ENCODE peak calls at places on chromosomes 3 and 15, in five cellular contexts. Z is right atrium auricular region, P is left ventricle myocardium inferior, O is HCT116, A is fibroblast of lung. U is an unnamed sample.

GRCh38 chr3:139394116-139394515 is 4.7 kb upstream of the COPB2 start:
- DNase-seq in O (no peak), P (no peak), A (peak; percentile 22), Z (no peak), U (no peak)

GRCh38 chr3:177934001-177934891 is 602.0 kb upstream of the KCNMB2 start:
- DNase-seq in A (peak; percentile 27), O (no peak), Z (no peak), P (no peak), U (no peak)

GRCh38 chr15:99015677-99016568 is 8.3 kb upstream of the PGPEP1L start:
- DNase-seq in A (peak; percentile 2), P (no peak), Z (no peak), O (no peak), U (no peak)

GRCh38 chr3:186383026-186383993 is 21.3 kb upstream of the DGKG start:
- DNase-seq in P (peak; percentile 29), A (no peak), O (no peak), Z (no peak), U (no peak)

GRCh38 chr15:78033864-78034263 is 43.6 kb downstream of the TBC1D2B start:
- DNase-seq in A (peak; percentile 46), O (no peak), P (no peak), Z (no peak), U (no peak)

GRCh38 chr3:146895026-146895749 is 290.0 kb upstream of the PLSCR5 start:
- DNase-seq in P (no peak), A (peak; percentile 27), O (no peak), Z (no peak), U (no peak)

GRCh38 chr15:39213385-39213840 is 367.5 kb upstream of the THBS1 start:
- DNase-seq in A (peak; percentile 88), P (peak; percentile 29), Z (peak; percentile 67), O (peak; percentile 84), U (no peak)

GRCh38 chr15:77966540-77967290 is 110.8 kb downstream of the TBC1D2B start:
- DNase-seq in P (no peak), O (peak; percentile 38), Z (peak; percentile 65), A (peak; percentile 66), U (peak; percentile 87)

GRCh38 chr3:55490194-55490913 is 3.2 kb upstream of the WNT5A start:
- DNase-seq in A (no peak), Z (no peak), O (no peak), P (no peak), U (no peak)

GRCh38 chr3:106699093-106699492 is 678.1 kb upstream of the CCDC54 start:
- DNase-seq in Z (no peak), A (no peak), P (no peak), O (no peak), U (no peak)

GRCh38 chr3:48432411-48433371 is 2.8 kb upstream of the PLXNB1 start:
- DNase-seq in P (no peak), A (peak; percentile 10), O (peak; percentile 24), Z (no peak), U (peak; percentile 73)

GRCh38 chr15:97745481-97746071 is 214.9 kb upstream of the ARRDC4 start:
- DNase-seq in O (no peak), Z (no peak), A (peak; percentile 6), P (no peak), U (peak; percentile 43)

GRCh38 chr15:66931768-66932633 is 133.4 kb upstream of the SMAD3 start:
- DNase-seq in Z (no peak), P (no peak), A (peak; percentile 34), O (peak; percentile 52), U (peak; percentile 85)

GRCh38 chr15:84944311-84944710 is 37.3 kb upstream of the PDE8A start:
- DNase-seq in O (no peak), P (no peak), A (no peak), Z (no peak), U (no peak)

GRCh38 chr15:76209948-76210347 is 101.3 kb downstream of the ETFA start:
- DNase-seq in A (no peak), P (no peak), Z (no peak), O (no peak), U (no peak)

GRCh38 chr3:42020681-42021307 is 58.9 kb upstream of the ULK4 start:
- DNase-seq in P (no peak), O (no peak), Z (no peak), A (peak; percentile 57), U (peak; percentile 77)

GRCh38 chr3:59809750-59810444 is 760.1 kb upstream of the CFAP20DC start:
- DNase-seq in A (peak; percentile 67), P (no peak), Z (no peak), O (no peak), U (peak; percentile 20)

GRCh38 chr15:71191296-71191695 is 76.0 kb downstream of the THSD4 start:
- DNase-seq in O (no peak), P (no peak), Z (no peak), A (no peak), U (no peak)

GRCh38 chr15:50127255-50127777 is 8.3 kb upstream of the ATP8B4 start:
- DNase-seq in Z (no peak), A (peak; percentile 48), O (no peak), P (no peak), U (no peak)

GRCh38 chr15:40511472-40512133 is 40.8 kb downstream of the CHST14 start:
- DNase-seq in A (peak; percentile 50), O (no peak), Z (no peak), P (peak; percentile 88), U (peak; percentile 80)

GRCh38 chr3:25661694-25662455 is 2.8 kb downstream of the TOP2B start:
- DNase-seq in P (no peak), O (no peak), A (no peak), Z (no peak), U (no peak)

GRCh38 chr3:2765002-2765579 is 345.1 kb downstream of the IL5RA start:
- DNase-seq in P (no peak), Z (no peak), O (no peak), A (no peak), U (no peak)

GRCh38 chr3:186110975-186111974 is 2.4 kb upstream of the ETV5 start:
- DNase-seq in Z (no peak), A (no peak), P (no peak), O (no peak), U (no peak)

GRCh38 chr3:196055683-196056270 is 26.1 kb downstream of the TFRC start:
- DNase-seq in O (no peak), P (no peak), Z (no peak), A (peak; percentile 39), U (no peak)

GRCh38 chr3:53144446-53144845 is 14.2 kb upstream of the RFT1 start:
- DNase-seq in O (no peak), P (no peak), Z (no peak), A (no peak), U (no peak)

GRCh38 chr15:48929611-48930170 is 34.0 kb downstream of the SHC4 start:
- DNase-seq in O (no peak), Z (no peak), P (no peak), A (no peak), U (no peak)

GRCh38 chr3:67384790-67385397 is 269.5 kb downstream of the SUCLG2 start:
- DNase-seq in A (peak; percentile 57), Z (no peak), P (no peak), O (peak; percentile 42), U (no peak)

GRCh38 chr3:148466143-148466542 is 231.6 kb upstream of the AGTR1 start:
- DNase-seq in P (no peak), O (no peak), Z (no peak), A (no peak), U (no peak)

GRCh38 chr15:35107561-35107960 is 22.5 kb upstream of the NANOGP8 start:
- DNase-seq in Z (no peak), A (no peak), O (no peak), P (no peak), U (no peak)

GRCh38 chr3:43573576-43573975 is 48.2 kb downstream of the ANO10 start:
- DNase-seq in P (no peak), O (no peak), A (no peak), Z (no peak), U (no peak)

GRCh38 chr3:177679568-177680441 is 482.5 kb upstream of the TBL1XR1 start:
- DNase-seq in P (no peak), O (no peak), Z (no peak), A (no peak), U (no peak)

GRCh38 chr3:52233968-52234367 is 5.0 kb downstream of the TWF2 start:
- DNase-seq in Z (no peak), A (no peak), P (peak; percentile 71), O (no peak), U (no peak)

DNA sequence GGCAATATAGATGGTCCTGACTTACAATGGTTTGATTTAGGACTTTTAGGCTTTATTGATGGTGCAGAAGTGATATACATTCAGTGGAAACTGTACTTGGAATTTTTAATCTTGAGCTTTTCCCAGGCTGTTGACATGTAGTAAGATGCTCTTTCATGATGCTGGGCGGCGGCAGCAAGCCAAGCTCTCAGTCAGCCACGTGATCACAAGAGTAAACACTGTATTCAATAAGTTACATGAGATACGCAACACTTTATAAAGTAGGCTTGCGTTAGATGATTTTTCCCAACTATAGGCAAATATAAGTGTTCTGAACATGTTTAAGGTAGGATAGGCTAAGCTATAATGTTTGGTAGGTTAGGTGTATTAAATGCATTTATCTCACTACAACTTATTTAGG is 17.9 kb downstream of the PARP9 start:
- DNase-seq in A (peak; percentile 8), P (no peak), O (no peak), Z (no peak), U (no peak)
- TF ChIP-seq CTCF in A (no peak), P (no peak), O (no peak), Z (no peak), U (no peak)

GRCh38 chr15:25789206-25789605 is 73.9 kb downstream of the ATP10A start:
- DNase-seq in A (peak; percentile 34), P (no peak), O (no peak), Z (no peak), U (no peak)
- H3K27ac ChIP-seq in A (peak overlapping the region; percentile 87), P (peak overlapping the region; percentile 86), O (no peak overlapping the region), Z (peak overlapping the region; percentile 82), U (no peak overlapping the region)

DNA sequence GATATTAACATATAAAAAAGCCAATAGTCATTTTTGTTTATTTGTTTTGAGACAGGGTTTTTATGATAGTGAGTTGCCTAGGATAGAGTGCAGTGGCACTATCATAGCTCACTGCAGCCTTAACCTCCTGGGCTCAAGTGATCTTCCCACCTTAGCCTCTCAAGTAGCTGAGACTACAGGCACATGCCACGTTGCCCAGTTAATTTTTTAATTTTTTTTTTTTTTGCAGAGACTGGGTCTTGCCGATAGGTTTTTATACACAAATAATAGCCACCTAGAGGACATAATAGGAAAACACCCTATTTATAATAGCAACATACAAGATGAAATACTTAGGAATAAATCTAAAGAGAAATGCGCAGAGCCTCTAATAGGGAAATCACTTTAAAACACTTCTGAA is 13.3 kb downstream of the EIF3J start:
- DNase-seq in A (peak; percentile 62), P (no peak), Z (no peak), O (no peak), U (no peak)
- TF ChIP-seq CTCF in A (peak; percentile 15), P (peak; percentile 48), Z (peak; percentile 21), O (peak; percentile 22), U (peak; percentile 64)

DNA sequence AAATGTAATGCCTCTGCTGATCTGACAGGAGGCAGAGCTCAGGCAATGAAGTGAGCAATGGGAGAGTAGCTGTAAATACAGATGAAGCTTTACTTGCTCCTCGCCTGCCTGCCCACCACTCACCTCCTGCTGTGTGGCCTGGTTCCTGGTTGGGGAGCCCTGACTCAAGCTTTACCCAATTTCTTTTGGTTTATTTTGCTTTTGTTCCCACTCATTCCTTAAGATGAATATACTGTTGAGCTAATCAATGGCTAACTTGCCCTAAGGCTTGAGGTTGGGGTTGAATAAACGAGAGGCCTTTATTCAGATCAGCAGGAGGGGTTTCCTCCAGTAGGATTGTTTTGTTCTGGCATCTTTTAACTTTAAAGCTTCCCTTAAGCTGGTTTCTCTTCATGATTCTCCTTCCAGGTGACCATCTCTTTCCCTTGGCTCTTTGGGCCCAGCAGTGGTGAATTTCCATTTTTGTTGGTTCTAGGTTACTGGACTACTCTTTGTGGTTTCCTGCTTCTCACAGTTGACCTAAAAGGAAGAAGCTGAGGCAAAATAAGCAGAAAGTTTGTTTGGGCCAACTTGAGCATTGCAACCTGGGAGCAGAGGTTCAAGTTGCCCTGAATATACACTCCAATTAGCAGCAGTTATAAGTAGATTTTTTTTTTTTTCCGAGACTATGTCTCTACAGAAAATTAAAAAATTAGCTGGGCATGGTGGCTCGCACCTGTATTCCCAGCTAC is 44.4 kb downstream of the STARD9 start:
- DNase-seq in Z (no peak), P (no peak), A (no peak), O (no peak), U (no peak)
- H3K27ac ChIP-seq in Z (no peak overlapping the region), P (no peak overlapping the region), A (no peak overlapping the region), O (no peak overlapping the region), U (no peak overlapping the region)

U was measured in RWPE1.